ENCODE peak calls at places on chromosomes 6 and 20, in eight cellular contexts. O, P, D, A, Y, V, M and K are unnamed samples.

GRCh38 chr6:33820243-33820642 is 16.4 kb upstream of the MLN start:
- DNase-seq in O (no peak), P (no peak), D (no peak), A (no peak), Y (no peak), V (no peak), M (no peak), K (no peak)

GRCh38 chr6:45630801-45631200 is 253.1 kb upstream of the SUPT3H start:
- DNase-seq in O (no peak), P (no peak), D (no peak), A (no peak), Y (no peak), V (no peak), M (no peak), K (no peak)

GRCh38 chr6:135854799-135855198 is 3.3 kb downstream of the PDE7B start:
- DNase-seq in O (no peak), P (no peak), D (no peak), A (no peak), Y (no peak), V (no peak), M (no peak), K (no peak)

GRCh38 chr20:53210931-53211330 is 238.8 kb downstream of the TSHZ2 start:
- DNase-seq in O (no peak), P (no peak), D (no peak), A (no peak), Y (no peak), V (no peak), M (no peak), K (no peak)

GRCh38 chr20:18267815-18268214 is 20.5 kb upstream of the ZNF133 start:
- DNase-seq in O (no peak), P (no peak), D (no peak), A (no peak), Y (no peak), V (no peak), M (no peak), K (no peak)

GRCh38 chr20:49367113-49367512 is 89.3 kb upstream of the ZNFX1 start:
- DNase-seq in O (no peak), P (no peak), D (no peak), A (no peak), Y (no peak), V (no peak), M (no peak), K (no peak)

GRCh38 chr6:170129691-170130171 is 161.1 kb downstream of the DLL1 start:
- DNase-seq in O (peak; percentile 77), P (peak; percentile 89), D (peak; percentile 81), A (peak; percentile 89), Y (peak; percentile 59), V (peak; percentile 86), M (peak; percentile 21), K (no peak)

GRCh38 chr6:83270971-83271714 is 78.0 kb downstream of the RWDD2A start:
- DNase-seq in O (no peak), P (no peak), D (no peak), A (no peak), Y (no peak), V (no peak), M (no peak), K (no peak)

GRCh38 chr6:161727063-161727462 is 453.2 kb upstream of the AGPAT4 start:
- DNase-seq in O (no peak), P (no peak), D (no peak), A (no peak), Y (no peak), V (no peak), M (no peak), K (no peak)

GRCh38 chr6:154736613-154737259 is 3.5 kb downstream of the SCAF8 start:
- DNase-seq in O (no peak), P (no peak), D (no peak), A (no peak), Y (no peak), V (no peak), M (no peak), K (no peak)

GRCh38 chr6:138499303-138499991 is at the start of gene NHSL1:
- DNase-seq in O (no peak), P (no peak), D (no peak), A (no peak), Y (no peak), V (no peak), M (peak; percentile 70), K (no peak)

GRCh38 chr20:23667666-23668065 is 21.2 kb downstream of the CST4 start:
- DNase-seq in O (no peak), P (no peak), D (no peak), A (no peak), Y (no peak), V (no peak), M (no peak), K (no peak)

GRCh38 chr6:137496392-137496767 is 2.2 kb upstream of the OLIG3 start:
- DNase-seq in O (no peak), P (no peak), D (no peak), A (no peak), Y (no peak), V (no peak), M (no peak), K (no peak)
- H3K9me3 ChIP-seq in O (no peaks in the 10 kb centered on the region), P (no peaks in the 10 kb centered on the region), D (no peaks in the 10 kb centered on the region), A (no peaks in the 10 kb centered on the region), Y (no peaks in the 10 kb centered on the region), V (no peaks in the 10 kb centered on the region), M (no peaks in the 10 kb centered on the region), K (no peaks in the 10 kb centered on the region)

GRCh38 chr6:4102687-4103244 is 23.8 kb upstream of the FAM217A start:
- DNase-seq in O (no peak), P (no peak), D (no peak), A (no peak), Y (no peak), V (no peak), M (peak; percentile 49), K (no peak)
- H3K27ac ChIP-seq in O (no peak overlapping the region), P (peak overlapping the region; percentile 38), D (no peak overlapping the region), A (no peak overlapping the region), Y (no peak overlapping the region), V (no peak overlapping the region), M (peak overlapping the region; percentile 8), K (no peak overlapping the region)

DNA sequence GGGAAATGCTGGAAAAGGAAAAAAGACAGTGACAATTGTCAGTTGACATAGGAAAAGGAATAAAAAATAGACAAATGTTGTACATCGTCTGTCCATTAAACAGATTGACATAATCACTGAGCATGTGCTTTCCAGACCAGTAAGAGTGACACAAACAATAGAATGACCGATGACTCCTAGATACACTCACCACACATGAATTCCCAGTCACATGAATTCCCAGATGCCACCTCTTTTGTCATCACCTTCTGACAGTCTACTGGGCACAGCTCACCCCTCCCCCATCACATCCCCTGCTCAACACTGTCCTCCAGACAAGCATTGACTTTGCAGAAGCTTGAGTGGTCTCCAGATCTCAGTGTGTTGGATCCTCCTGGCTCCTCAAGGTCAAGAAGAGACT is 25.9 kb downstream of the POM121L2 start:
- DNase-seq in O (no peak), P (no peak), D (no peak), A (no peak), Y (no peak), V (no peak), M (no peak), K (no peak)
- H3K9me3 ChIP-seq in O (no peaks in the 10 kb centered on the region), P (no peaks in the 10 kb centered on the region), D (no peaks in the 10 kb centered on the region), A (peaks cover 4% of the 10 kb centered on the region), Y (peaks cover 5% of the 10 kb centered on the region), V (no peaks in the 10 kb centered on the region), M (no peaks in the 10 kb centered on the region), K (peaks cover 10% of the 10 kb centered on the region)

GRCh38 chr20:56831795-56832194 is 202.7 kb downstream of the TFAP2C start:
- DNase-seq in O (no peak), P (no peak), D (no peak), A (no peak), Y (no peak), V (no peak), M (no peak), K (no peak)

GRCh38 chr20:56828402-56828801 is 199.3 kb downstream of the TFAP2C start:
- DNase-seq in O (no peak), P (no peak), D (no peak), A (no peak), Y (no peak), V (no peak), M (no peak), K (no peak)

GRCh38 chr20:56826971-56827645 is 198.0 kb downstream of the TFAP2C start:
- DNase-seq in O (no peak), P (no peak), D (no peak), A (no peak), Y (no peak), V (no peak), M (no peak), K (no peak)

GRCh38 chr20:56827763-56828162 is 198.7 kb downstream of the TFAP2C start:
- DNase-seq in O (no peak), P (no peak), D (no peak), A (no peak), Y (no peak), V (no peak), M (no peak), K (no peak)

GRCh38 chr20:56829788-56830385 is 200.8 kb downstream of the TFAP2C start:
- DNase-seq in O (no peak), P (no peak), D (no peak), A (no peak), Y (no peak), V (no peak), M (no peak), K (no peak)
- H3K27ac ChIP-seq in O (no peak overlapping the region), P (no peak overlapping the region), D (no peak overlapping the region), A (no peak overlapping the region), Y (no peak overlapping the region), V (no peak overlapping the region), M (no peak overlapping the region), K (no peak overlapping the region)

DNA sequence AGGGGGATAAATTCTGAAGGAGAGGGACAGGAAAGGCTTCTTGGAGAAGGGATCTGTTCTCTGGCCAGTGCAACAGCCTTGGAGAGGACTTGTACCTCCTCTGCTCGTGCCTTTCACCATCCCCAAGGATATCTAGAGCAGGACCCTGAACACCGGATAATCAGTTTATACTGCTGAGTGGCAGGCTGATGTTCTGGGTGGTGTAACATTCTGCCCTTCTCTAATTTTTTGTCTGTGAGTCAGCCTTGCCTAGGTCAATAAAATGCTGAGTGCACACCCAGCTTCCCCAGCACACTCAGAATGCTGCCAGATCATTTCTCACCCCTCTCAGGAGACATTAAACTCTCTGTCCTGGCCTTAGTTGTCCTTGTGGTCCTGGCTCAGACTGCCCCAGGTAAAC is at the start of gene DEFB115:
- DNase-seq in O (no peak), P (no peak), D (no peak), A (no peak), Y (no peak), V (no peak), M (no peak), K (no peak)
- H3K9me3 ChIP-seq in O (no peaks in the 10 kb centered on the region), P (no peaks in the 10 kb centered on the region), D (no peaks in the 10 kb centered on the region), A (no peaks in the 10 kb centered on the region), Y (no peaks in the 10 kb centered on the region), V (no peaks in the 10 kb centered on the region), M (no peaks in the 10 kb centered on the region), K (no peaks in the 10 kb centered on the region)

GRCh38 chr6:56652231-56652630 is 9.5 kb upstream of the DST start:
- DNase-seq in O (no peak), P (no peak), D (no peak), A (no peak), Y (no peak), V (no peak), M (no peak), K (no peak)
- H3K27ac ChIP-seq in O (no peak overlapping the region), P (peak overlapping the region; percentile 54), D (no peak overlapping the region), A (no peak overlapping the region), Y (no peak overlapping the region), V (peak overlapping the region; percentile 24), M (peak overlapping the region; percentile 60), K (no peak overlapping the region)

GRCh38 chr20:29302979-29303644 is 1954.4 kb upstream of the DEFB115 start:
- DNase-seq in O (no peak), P (no peak), D (no peak), A (no peak), Y (no peak), V (no peak), M (no peak), K (no peak)
- H3K9me3 ChIP-seq in O (peaks cover 7% of the 10 kb centered on the region), P (no peaks in the 10 kb centered on the region), D (no peaks in the 10 kb centered on the region), A (no peaks in the 10 kb centered on the region), Y (peaks cover 8% of the 10 kb centered on the region), V (no peaks in the 10 kb centered on the region), M (no peaks in the 10 kb centered on the region), K (no peaks in the 10 kb centered on the region)